ENCODE peak calls at places on chromosomes 3 and 15, in five cellular contexts. One of them, this sample, is unnamed.

GRCh38 chr3:46423588-46423987 is 16.5 kb downstream of the CCRL2 start:
- DNase-seq in EL: peak
- DNase-seq in WTC11: no peak
- DNase-seq in stimulated activated naive CD8-positive, alpha-beta T cell treated with anti-CD3 and anti-CD28 coated beads, Interleukin-15, Interleukin-2, amounts not matched to agents 100 U/mL and 50 U/mL, for 24 hours: no peak
- DNase-seq in activated naive CD8-positive, alpha-beta T cell treated with anti-CD3 and anti-CD28 coated beads, Interleukin-2, amount 50 U/mL, for 24 hours: no peak
- DNase-seq in this sample: no peak

GRCh38 chr15:48370460-48370859 is 39.2 kb downstream of the DUT start:
- DNase-seq in activated naive CD8-positive, alpha-beta T cell treated with anti-CD3 and anti-CD28 coated beads, Interleukin-2, amount 50 U/mL, for 24 hours: no peak
- DNase-seq in stimulated activated naive CD8-positive, alpha-beta T cell treated with anti-CD3 and anti-CD28 coated beads, Interleukin-15, Interleukin-2, amounts not matched to agents 100 U/mL and 50 U/mL, for 24 hours: no peak
- DNase-seq in WTC11: no peak
- DNase-seq in EL: no peak
- DNase-seq in this sample: no peak

GRCh38 chr3:190222360-190222759 is 99.9 kb downstream of the CLDN1 start:
- DNase-seq in WTC11: no peak
- DNase-seq in EL: no peak
- DNase-seq in activated naive CD8-positive, alpha-beta T cell treated with anti-CD3 and anti-CD28 coated beads, Interleukin-2, amount 50 U/mL, for 24 hours: no peak
- DNase-seq in stimulated activated naive CD8-positive, alpha-beta T cell treated with anti-CD3 and anti-CD28 coated beads, Interleukin-15, Interleukin-2, amounts not matched to agents 100 U/mL and 50 U/mL, for 24 hours: no peak
- DNase-seq in this sample: no peak

GRCh38 chr3:13498354-13499060 is 18.4 kb downstream of the HDAC11 start:
- DNase-seq in WTC11: no peak
- DNase-seq in EL: no peak
- DNase-seq in stimulated activated naive CD8-positive, alpha-beta T cell treated with anti-CD3 and anti-CD28 coated beads, Interleukin-15, Interleukin-2, amounts not matched to agents 100 U/mL and 50 U/mL, for 24 hours: no peak
- DNase-seq in activated naive CD8-positive, alpha-beta T cell treated with anti-CD3 and anti-CD28 coated beads, Interleukin-2, amount 50 U/mL, for 24 hours: no peak
- DNase-seq in this sample: no peak

GRCh38 chr3:36457667-36458066 is 77.4 kb downstream of the STAC start:
- DNase-seq in WTC11: no peak
- DNase-seq in activated naive CD8-positive, alpha-beta T cell treated with anti-CD3 and anti-CD28 coated beads, Interleukin-2, amount 50 U/mL, for 24 hours: no peak
- DNase-seq in stimulated activated naive CD8-positive, alpha-beta T cell treated with anti-CD3 and anti-CD28 coated beads, Interleukin-15, Interleukin-2, amounts not matched to agents 100 U/mL and 50 U/mL, for 24 hours: no peak
- DNase-seq in EL: no peak
- DNase-seq in this sample: no peak

GRCh38 chr3:46713898-46714552 is 3.6 kb downstream of the PRSS50 start:
- DNase-seq in activated naive CD8-positive, alpha-beta T cell treated with anti-CD3 and anti-CD28 coated beads, Interleukin-2, amount 50 U/mL, for 24 hours: no peak
- DNase-seq in EL: no peak
- DNase-seq in WTC11: peak
- DNase-seq in stimulated activated naive CD8-positive, alpha-beta T cell treated with anti-CD3 and anti-CD28 coated beads, Interleukin-15, Interleukin-2, amounts not matched to agents 100 U/mL and 50 U/mL, for 24 hours: peak
- DNase-seq in this sample: no peak

GRCh38 chr15:89105147-89105546 is 16.9 kb downstream of the ABHD2 start:
- DNase-seq in WTC11: no peak
- DNase-seq in stimulated activated naive CD8-positive, alpha-beta T cell treated with anti-CD3 and anti-CD28 coated beads, Interleukin-15, Interleukin-2, amounts not matched to agents 100 U/mL and 50 U/mL, for 24 hours: no peak
- DNase-seq in EL: peak
- DNase-seq in activated naive CD8-positive, alpha-beta T cell treated with anti-CD3 and anti-CD28 coated beads, Interleukin-2, amount 50 U/mL, for 24 hours: no peak
- DNase-seq in this sample: no peak

GRCh38 chr15:63044645-63045437 is 2.3 kb downstream of the TPM1 start:
- DNase-seq in stimulated activated naive CD8-positive, alpha-beta T cell treated with anti-CD3 and anti-CD28 coated beads, Interleukin-15, Interleukin-2, amounts not matched to agents 100 U/mL and 50 U/mL, for 24 hours: no peak
- DNase-seq in WTC11: no peak
- DNase-seq in EL: peak
- DNase-seq in activated naive CD8-positive, alpha-beta T cell treated with anti-CD3 and anti-CD28 coated beads, Interleukin-2, amount 50 U/mL, for 24 hours: no peak
- DNase-seq in this sample: no peak